ENCODE peak calls at places on chromosome 6, in ten cellular contexts. R is CD8-positive, alpha-beta memory T cell; T is stimulated activated CD4-positive, alpha-beta T cell treated with anti-CD3 and anti-CD28 coated beads, Interleukin-4, amount 100 ng/mL, for 48 hours; G is breast epithelium; Q is NCI-H510A; S is RWPE1; A is aorta; P is NCI-H1694; D is naive thymus-derived CD8-positive, alpha-beta T cell; B is COR-L47. H is an unnamed sample.
A peak's percentile ranks its signal among the peaks of the same experiment; 100 is the strongest.

GRCh38 chr6:22149081-22149480 is 147.8 kb downstream of the PRL start:
- DNase-seq in D (no peak), T (no peak), S (no peak), B (peak; percentile 66), P (no peak), A (no peak), Q (peak; percentile 9), G (no peak), R (no peak), H (no peak)

GRCh38 chr6:29516108-29516507 is 28.4 kb upstream of the MAS1L start:
- DNase-seq in G (no peak), D (peak; percentile 2), B (no peak), R (no peak), T (peak; percentile 26), P (no peak), A (no peak), S (peak; percentile 52), Q (no peak), H (no peak)

GRCh38 chr6:24599179-24599578 is 46.8 kb downstream of the KIAA0319 start:
- DNase-seq in Q (no peak), R (no peak), T (no peak), G (no peak), B (no peak), D (no peak), A (no peak), P (no peak), S (no peak), H (no peak)

GRCh38 chr6:47111685-47112084 is 69.6 kb upstream of the ADGRF1 start:
- DNase-seq in G (no peak), S (peak; percentile 32), P (no peak), A (no peak), R (no peak), B (no peak), D (no peak), T (no peak), Q (no peak), H (no peak)

GRCh38 chr6:81451787-81452186 is 300.7 kb downstream of the TENT5A start:
- DNase-seq in B (no peak), D (no peak), R (no peak), Q (peak; percentile 17), S (peak; percentile 39), G (no peak), P (no peak), A (no peak), T (no peak), H (no peak)

GRCh38 chr6:65289491-65289890 is 417.5 kb downstream of the EYS start:
- DNase-seq in Q (no peak), D (no peak), G (no peak), T (no peak), S (peak; percentile 8), R (no peak), A (no peak), P (no peak), B (no peak), H (no peak)

GRCh38 chr6:74256387-74257180 is 560.6 kb downstream of the CD109 start:
- DNase-seq in S (no peak), R (no peak), T (no peak), Q (no peak), B (no peak), D (no peak), P (no peak), A (no peak), G (no peak), H (no peak)

GRCh38 chr6:138293996-138294395 is 75.7 kb upstream of the PBOV1 start:
- DNase-seq in R (no peak), A (no peak), S (no peak), B (no peak), D (no peak), G (no peak), T (no peak), P (no peak), Q (no peak), H (no peak)

GRCh38 chr6:102571236-102571908 is 1177.9 kb downstream of the GRIK2 start:
- DNase-seq in T (no peak), G (no peak), R (no peak), A (no peak), S (peak; percentile 4), Q (no peak), P (peak; percentile 58), D (no peak), B (peak; percentile 4), H (no peak)

GRCh38 chr6:37696220-37696840 is 1.4 kb downstream of the MDGA1 start:
- DNase-seq in P (no peak), G (no peak), T (peak; percentile 32), S (peak; percentile 18), B (no peak), R (peak; percentile 18), D (peak; percentile 37), A (peak; percentile 83), Q (no peak), H (peak; percentile 79)

GRCh38 chr6:4577406-4577805 is 198.8 kb upstream of the CDYL start:
- DNase-seq in P (no peak), Q (no peak), A (no peak), G (no peak), D (no peak), R (no peak), B (no peak), T (no peak), S (no peak), H (no peak)

GRCh38 chr6:155583997-155584396 is 128.4 kb upstream of the NOX3 start:
- DNase-seq in Q (no peak), T (no peak), A (no peak), B (no peak), P (no peak), R (no peak), D (no peak), G (no peak), S (no peak), H (no peak)

GRCh38 chr6:170553686-170554085 is 483 bp upstream of the TBP start:
- DNase-seq in P (peak; percentile 35), T (peak; percentile 19), A (no peak), B (no peak), R (no peak), D (no peak), Q (no peak), S (peak; percentile 45), G (no peak), H (no peak)

GRCh38 chr6:6379573-6379972 is 59.1 kb upstream of the F13A1 start:
- DNase-seq in R (no peak), Q (no peak), T (no peak), D (no peak), S (no peak), P (no peak), A (no peak), G (no peak), B (no peak), H (no peak)

GRCh38 chr6:12051861-12052368 is 39.8 kb downstream of the HIVEP1 start:
- DNase-seq in D (peak; percentile 79), P (no peak), G (no peak), T (peak; percentile 30), R (peak; percentile 79), Q (no peak), S (no peak), B (no peak), A (no peak), H (no peak)

GRCh38 chr6:31701666-31702420 is 1.3 kb downstream of the ABHD16A start:
- DNase-seq in Q (no peak), R (no peak), T (no peak), P (no peak), B (no peak), D (no peak), G (no peak), A (no peak), S (no peak), H (no peak)

GRCh38 chr6:106918128-106918527 is 56.4 kb downstream of the CD24 start:
- DNase-seq in A (no peak), G (no peak), R (no peak), Q (no peak), P (peak; percentile 62), T (no peak), S (no peak), B (peak; percentile 23), D (no peak), H (no peak)

GRCh38 chr6:106339334-106340029 is 13.9 kb upstream of the ATG5 start:
- DNase-seq in G (peak; percentile 54), Q (no peak), T (peak; percentile 32), R (peak; percentile 38), D (peak; percentile 46), S (peak; percentile 88), B (no peak), P (peak; percentile 41), A (no peak), H (no peak)

GRCh38 chr6:88008821-88009220 is 38.8 kb upstream of the SPACA1 start:
- DNase-seq in R (no peak), P (no peak), T (no peak), G (no peak), Q (no peak), A (no peak), S (no peak), B (no peak), D (no peak), H (no peak)

GRCh38 chr6:44898296-44898930 is 429.7 kb upstream of the RUNX2 start:
- DNase-seq in G (no peak), R (no peak), S (no peak), D (no peak), Q (no peak), B (no peak), P (no peak), T (no peak), A (peak; percentile 53), H (no peak)

GRCh38 chr6:79127660-79128059 is 49.6 kb upstream of the PHIP start:
- DNase-seq in G (no peak), Q (no peak), D (no peak), S (no peak), B (peak; percentile 7), T (no peak), R (no peak), A (no peak), P (no peak), H (no peak)

GRCh38 chr6:15437090-15437489 is 191.2 kb downstream of the JARID2 start:
- DNase-seq in G (no peak), B (no peak), D (no peak), A (no peak), S (no peak), R (no peak), P (no peak), T (no peak), Q (no peak), H (no peak)

GRCh38 chr6:73644941-73645591 is 8.7 kb downstream of the SLC17A5 start:
- DNase-seq in S (no peak), P (no peak), T (no peak), R (peak; percentile 12), G (no peak), D (no peak), B (no peak), A (no peak), Q (no peak), H (no peak)

GRCh38 chr6:71721642-71722041 is 164.7 kb upstream of the RIMS1 start:
- DNase-seq in A (no peak), Q (no peak), G (no peak), D (no peak), R (no peak), P (no peak), S (no peak), B (no peak), T (no peak), H (no peak)

GRCh38 chr6:137182654-137183073 is 9.2 kb upstream of the IL22RA2 start:
- DNase-seq in G (no peak), B (no peak), A (no peak), Q (no peak), R (no peak), S (no peak), P (no peak), D (no peak), T (no peak), H (no peak)

GRCh38 chr6:8110725-8111124 is 8.4 kb upstream of the EEF1E1 start:
- DNase-seq in A (no peak), D (no peak), S (no peak), T (no peak), B (no peak), P (no peak), R (no peak), G (no peak), Q (no peak), H (no peak)

GRCh38 chr6:168206681-168207274 is 112.8 kb downstream of the DACT2 start:
- DNase-seq in S (no peak), B (no peak), Q (no peak), G (no peak), D (no peak), R (no peak), T (no peak), P (no peak), A (peak; percentile 41), H (no peak)

H was measured in left lung.